ENCODE peak calls at places on chromosomes 11 and 22, in ten cellular contexts. Y is T-helper 2 cell; P is activated T-cell treated with anti-CD3 and anti-CD28 coated beads, Interleukin-2, amount 50 U/mL, for 4 hours; K is NCI-H345; W is effector memory CD4-positive, alpha-beta T cell; N is KBM-7; L is AG04450; A is cardiac muscle cell; M is stimulated activated CD4-positive, alpha-beta T cell treated with anti-CD3 and anti-CD28 coated beads, Interleukin-1b, Interleukin-23, amount 100 ng/mL, for 4 hours; Q is LoVo. D is an unnamed sample.
A peak's percentile ranks its signal among the peaks of the same experiment; 100 is the strongest.

GRCh38 chr11:75850787-75851186 is 35.8 kb downstream of the UVRAG start:
- DNase-seq in K (peak; percentile 3), W (no peak), P (no peak), Q (no peak), M (no peak), L (no peak), Y (no peak), N (peak; percentile 48), A (peak; percentile 52), D (no peak)

GRCh38 chr11:70503878-70504240 is 105.5 kb downstream of the CTTN start:
- DNase-seq in Y (no peak), L (no peak), P (no peak), A (no peak), W (no peak), M (no peak), N (no peak), K (peak; percentile 94), Q (no peak), D (no peak)

GRCh38 chr22:44702479-44703219 is 645 bp downstream of the PRR5 start:
- DNase-seq in W (peak; percentile 16), P (peak; percentile 33), Q (no peak), Y (peak; percentile 21), M (no peak), A (peak; percentile 74), L (no peak), K (no peak), N (peak; percentile 57), D (no peak)

GRCh38 chr11:76798656-76799055 is 15.5 kb downstream of the TSKU start:
- DNase-seq in W (no peak), L (no peak), M (no peak), P (no peak), A (no peak), Y (no peak), N (no peak), K (no peak), Q (no peak), D (no peak)

GRCh38 chr11:69553416-69554357 is 72.2 kb downstream of the LINC01488 start:
- DNase-seq in W (no peak), Q (no peak), P (no peak), N (no peak), M (no peak), Y (no peak), L (no peak), A (no peak), K (no peak), D (no peak)

GRCh38 chr11:111086058-111086457 is 159.5 kb upstream of the POU2AF2 start:
- DNase-seq in Y (no peak), W (no peak), M (no peak), L (no peak), P (no peak), K (peak; percentile 93), Q (no peak), N (no peak), A (no peak), D (no peak)

GRCh38 chr11:33507967-33508366 is 192.7 kb downstream of the C11orf91 start:
- DNase-seq in K (no peak), Q (no peak), W (no peak), P (no peak), A (no peak), Y (no peak), M (no peak), N (peak; percentile 28), L (no peak), D (no peak)

GRCh38 chr22:45455212-45455611 is 41.7 kb downstream of the RIBC2 start:
- DNase-seq in K (no peak), A (peak; percentile 51), N (no peak), L (no peak), P (no peak), Y (no peak), M (no peak), W (no peak), Q (no peak), D (no peak)

GRCh38 chr11:106496677-106497076 is 419.2 kb downstream of the AASDHPPT start:
- DNase-seq in M (no peak), A (no peak), N (no peak), Q (no peak), L (no peak), Y (no peak), P (no peak), K (no peak), W (no peak), D (no peak)

GRCh38 chr11:111457731-111458368 is 54.3 kb downstream of the BTG4 start:
- DNase-seq in P (no peak), Q (no peak), W (no peak), Y (no peak), K (no peak), N (no peak), A (no peak), L (no peak), M (no peak), D (no peak)

GRCh38 chr11:119094816-119095065 is 6.9 kb downstream of the DPAGT1 start:
- DNase-seq in Q (peak; percentile 71), N (no peak), K (no peak), M (peak; percentile 55), A (peak; percentile 86), Y (no peak), L (no peak), W (no peak), P (no peak), D (no peak)

GRCh38 chr11:64060861-64061444 is 25.2 kb downstream of the FLRT1 start:
- DNase-seq in L (no peak), Y (peak; percentile 51), N (no peak), W (peak; percentile 43), P (peak; percentile 38), Q (no peak), K (peak; percentile 41), M (peak; percentile 59), A (peak; percentile 83), D (no peak)

GRCh38 chr11:120160436-120160835 is 22.5 kb upstream of the TRIM29 start:
- DNase-seq in Q (no peak), L (no peak), M (no peak), P (no peak), W (no peak), Y (no peak), K (no peak), A (no peak), N (no peak), D (no peak)

GRCh38 chr22:36977401-36977861 is 41.8 kb downstream of the TST start:
- DNase-seq in Y (peak; percentile 74), N (peak; percentile 74), Q (peak; percentile 22), L (no peak), P (peak; percentile 76), W (peak; percentile 64), K (peak; percentile 32), A (peak; percentile 82), M (peak; percentile 77), D (no peak)

GRCh38 chr11:78290293-78291176 is 101.8 kb downstream of the USP35 start:
- DNase-seq in A (no peak), Q (peak; percentile 63), Y (no peak), L (peak; percentile 3), K (no peak), W (no peak), P (no peak), N (peak; percentile 95), M (no peak), D (no peak)

GRCh38 chr22:46843691-46844297 is 81.3 kb downstream of the TBC1D22A start:
- DNase-seq in P (no peak), A (no peak), M (no peak), W (no peak), Q (no peak), K (no peak), L (no peak), N (no peak), Y (no peak), D (peak; percentile 23)

GRCh38 chr11:121054266-121054665 is 30.4 kb downstream of the TBCEL start:
- DNase-seq in P (no peak), M (no peak), Q (no peak), Y (no peak), A (no peak), N (no peak), W (no peak), K (no peak), L (no peak), D (no peak)

GRCh38 chr11:68282141-68282860 is 10.5 kb upstream of the C11orf24 start:
- DNase-seq in A (no peak), Y (no peak), W (no peak), N (peak; percentile 97), K (no peak), L (no peak), Q (no peak), M (no peak), P (no peak), D (no peak)

GRCh38 chr22:46561435-46561905 is 24.1 kb upstream of the CELSR1 start:
- DNase-seq in L (no peak), N (no peak), Y (no peak), P (no peak), Q (peak; percentile 70), A (peak; percentile 63), M (no peak), K (peak; percentile 21), W (no peak), D (no peak)

GRCh38 chr22:27045103-27045940 is 387.9 kb downstream of the MIAT start:
- DNase-seq in P (no peak), Y (no peak), K (peak; percentile 41), L (no peak), M (no peak), W (no peak), A (no peak), Q (no peak), N (no peak), D (peak; percentile 53)

GRCh38 chr11:61106296-61106695 is 4.0 kb downstream of the CD5 start:
- DNase-seq in P (no peak), Y (no peak), N (no peak), L (no peak), A (no peak), W (no peak), Q (no peak), M (no peak), K (no peak), D (no peak)

GRCh38 chr11:112465433-112466024 is 204.9 kb upstream of the PLET1 start:
- DNase-seq in P (no peak), M (no peak), N (no peak), W (no peak), L (no peak), K (no peak), Y (no peak), A (no peak), Q (no peak), D (no peak)

GRCh38 chr11:26573896-26574295 is 1.8 kb upstream of the MUC15 start:
- DNase-seq in K (peak; percentile 15), Q (no peak), P (no peak), M (no peak), L (no peak), A (no peak), W (no peak), Y (no peak), N (no peak), D (no peak)

GRCh38 chr11:14858404-14858803 is 33.6 kb downstream of the CYP2R1 start:
- DNase-seq in M (no peak), L (no peak), A (no peak), N (no peak), K (no peak), W (no peak), Q (no peak), Y (no peak), P (no peak), D (no peak)

GRCh38 chr11:44726278-44727113 is at the start of gene TSPAN18:
- DNase-seq in L (no peak), P (peak; percentile 30), K (peak; percentile 23), N (peak; percentile 30), M (peak; percentile 26), W (peak; percentile 45), Q (no peak), Y (peak; percentile 24), A (peak; percentile 75), D (no peak)

GRCh38 chr11:67270256-67271211 is 4.3 kb downstream of the GRK2 start:
- DNase-seq in A (no peak), W (no peak), P (no peak), N (peak; percentile 87), Y (no peak), M (no peak), L (no peak), Q (no peak), K (no peak), D (no peak)

GRCh38 chr11:13029872-13030271 is 20.8 kb downstream of the RASSF10 start:
- DNase-seq in L (no peak), Y (no peak), K (no peak), A (no peak), P (no peak), M (no peak), N (no peak), W (no peak), Q (no peak), D (no peak)

GRCh38 chr22:49659924-49660315 is 167.8 kb downstream of the BRD1 start:
- DNase-seq in Y (no peak), N (no peak), A (no peak), L (no peak), K (no peak), Q (no peak), P (no peak), W (no peak), M (no peak), D (no peak)

D was measured in HS-27A.